ENCODE peak calls at places on chromosomes 4 and X, in four cellular contexts. One of them, this sample, is unnamed.

GRCh38 chrX:53324085-53324484 is 42.7 kb upstream of the IQSEC2 start:
- DNase-seq in stomach: no peak
- DNase-seq in IMR-90: no peak
- DNase-seq in heart left ventricle: no peak
- DNase-seq in this sample: no peak

GRCh38 chr4:163378661-163379060 is 35.0 kb downstream of the NPY5R start:
- DNase-seq in stomach: no peak
- DNase-seq in IMR-90: no peak
- DNase-seq in heart left ventricle: no peak
- DNase-seq in this sample: no peak

GRCh38 chr4:4659871-4660651 is 118.2 kb upstream of the STX18 start:
- DNase-seq in stomach: no peak
- DNase-seq in heart left ventricle: no peak
- DNase-seq in IMR-90: peak
- DNase-seq in this sample: peak

GRCh38 chr4:107616838-107617389 is 103.1 kb downstream of the PAPSS1 start:
- DNase-seq in stomach: no peak
- DNase-seq in IMR-90: peak
- DNase-seq in heart left ventricle: no peak
- DNase-seq in this sample: no peak

GRCh38 chr4:141643557-141643956 is 7.2 kb downstream of the IL15 start:
- DNase-seq in heart left ventricle: no peak
- DNase-seq in stomach: no peak
- DNase-seq in IMR-90: peak
- DNase-seq in this sample: no peak

GRCh38 chr4:88280228-88280795 is 4.0 kb downstream of the PPM1K start:
- DNase-seq in heart left ventricle: no peak
- DNase-seq in stomach: no peak
- DNase-seq in IMR-90: no peak
- DNase-seq in this sample: no peak

GRCh38 chr4:48341776-48342558 is 638 bp downstream of the SLAIN2 start:
- DNase-seq in IMR-90: peak
- DNase-seq in heart left ventricle: peak
- DNase-seq in stomach: peak
- DNase-seq in this sample: peak

GRCh38 chr4:7546809-7547367 is 112.2 kb upstream of the PSAPL1 start:
- DNase-seq in IMR-90: peak
- DNase-seq in stomach: no peak
- DNase-seq in heart left ventricle: no peak
- DNase-seq in this sample: no peak

GRCh38 chr4:96166806-96167205 is 326.9 kb downstream of the PDHA2 start:
- DNase-seq in IMR-90: no peak
- DNase-seq in heart left ventricle: no peak
- DNase-seq in stomach: no peak
- DNase-seq in this sample: no peak

GRCh38 chr4:129140521-129140920 is 44.6 kb downstream of the C4orf33 start:
- DNase-seq in IMR-90: no peak
- DNase-seq in heart left ventricle: no peak
- DNase-seq in stomach: no peak
- DNase-seq in this sample: no peak

GRCh38 chr4:176150283-176150682 is 45.1 kb downstream of the SPATA4 start:
- DNase-seq in heart left ventricle: no peak
- DNase-seq in IMR-90: peak
- DNase-seq in stomach: no peak
- DNase-seq in this sample: peak

GRCh38 chrX:119698835-119699234 is 5.9 kb upstream of the SEPTIN6 start:
- DNase-seq in heart left ventricle: no peak
- DNase-seq in IMR-90: peak
- DNase-seq in stomach: no peak
- DNase-seq in this sample: peak

GRCh38 chr4:75505630-75506029 is 8.6 kb downstream of the RCHY1 start:
- DNase-seq in stomach: no peak
- DNase-seq in heart left ventricle: no peak
- DNase-seq in IMR-90: no peak
- DNase-seq in this sample: no peak

GRCh38 chrX:12771445-12772069 is 19.7 kb upstream of the PRPS2 start:
- DNase-seq in stomach: peak
- DNase-seq in heart left ventricle: peak
- DNase-seq in IMR-90: peak
- DNase-seq in this sample: peak

GRCh38 chrX:135308345-135308855 is 880 bp upstream of the ETDC start:
- DNase-seq in heart left ventricle: no peak
- DNase-seq in stomach: no peak
- DNase-seq in IMR-90: no peak
- DNase-seq in this sample: no peak

GRCh38 chr4:709348-709747 is 3.7 kb downstream of the PCGF3 start:
- DNase-seq in stomach: no peak
- DNase-seq in heart left ventricle: no peak
- DNase-seq in IMR-90: no peak
- DNase-seq in this sample: no peak

GRCh38 chr4:74548561-74548960 is 103.6 kb downstream of the AREG start:
- DNase-seq in IMR-90: no peak
- DNase-seq in stomach: no peak
- DNase-seq in heart left ventricle: no peak
- DNase-seq in this sample: no peak

GRCh38 chr4:102678695-102679335 is 82.0 kb downstream of the MANBA start:
- DNase-seq in IMR-90: no peak
- DNase-seq in heart left ventricle: no peak
- DNase-seq in stomach: no peak
- DNase-seq in this sample: no peak

GRCh38 chrX:17521871-17522693 is 147.1 kb downstream of the NHS start:
- DNase-seq in stomach: no peak
- DNase-seq in heart left ventricle: no peak
- DNase-seq in IMR-90: peak
- DNase-seq in this sample: no peak

GRCh38 chrX:275476-275966 is 5.7 kb upstream of the PLCXD1 start:
- DNase-seq in IMR-90: no peak
- DNase-seq in stomach: no peak
- DNase-seq in heart left ventricle: no peak
- DNase-seq in this sample: no peak

GRCh38 chrX:15207384-15207783 is 62.5 kb downstream of the ASB9 start:
- DNase-seq in heart left ventricle: no peak
- DNase-seq in IMR-90: no peak
- DNase-seq in stomach: no peak
- DNase-seq in this sample: no peak

GRCh38 chr4:96154676-96155075 is 314.8 kb downstream of the PDHA2 start:
- DNase-seq in IMR-90: no peak
- DNase-seq in heart left ventricle: no peak
- DNase-seq in stomach: no peak
- DNase-seq in this sample: no peak

GRCh38 chr4:123455360-123455759 is 58.8 kb downstream of the SPRY1 start:
- DNase-seq in IMR-90: no peak
- DNase-seq in heart left ventricle: no peak
- DNase-seq in stomach: no peak
- DNase-seq in this sample: no peak

GRCh38 chr4:118888666-118889312 is at the start of gene SYNPO2:
- DNase-seq in heart left ventricle: peak
- DNase-seq in IMR-90: peak
- DNase-seq in stomach: peak
- DNase-seq in this sample: peak
- TF ChIP-seq POLR2A in heart left ventricle: no peak
- TF ChIP-seq POLR2A in IMR-90: peak
- TF ChIP-seq POLR2A in stomach: no peak
- TF ChIP-seq POLR2A in this sample: peak

GRCh38 chr4:101020956-101021355 is 326.4 kb downstream of the PPP3CA start:
- DNase-seq in heart left ventricle: no peak
- DNase-seq in IMR-90: peak
- DNase-seq in stomach: no peak
- DNase-seq in this sample: peak
- TF ChIP-seq POLR2A in heart left ventricle: no peak
- TF ChIP-seq POLR2A in IMR-90: no peak
- TF ChIP-seq POLR2A in stomach: no peak
- TF ChIP-seq POLR2A in this sample: no peak

DNA sequence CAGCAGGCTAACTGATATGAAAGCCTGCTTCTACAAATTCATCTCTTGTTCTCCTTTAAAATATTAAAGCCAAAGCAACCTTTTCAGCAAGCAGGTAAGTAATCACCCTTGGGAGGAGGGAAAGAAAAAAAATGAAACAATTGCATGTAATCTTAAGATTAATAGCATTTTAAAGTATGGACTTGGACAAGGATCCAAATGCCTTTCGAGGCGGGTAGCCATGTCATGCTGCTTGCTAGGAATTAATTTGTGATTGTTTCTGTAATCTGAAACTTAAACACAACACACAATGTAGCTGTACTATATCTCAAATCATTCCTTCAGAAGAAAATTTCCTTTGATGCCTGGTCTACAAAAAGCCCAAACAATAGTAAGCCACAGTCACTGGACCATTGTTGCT is 112.3 kb upstream of the CBR4 start:
- DNase-seq in heart left ventricle: no peak
- DNase-seq in IMR-90: no peak
- DNase-seq in stomach: no peak
- DNase-seq in this sample: no peak
- TF ChIP-seq POLR2A in heart left ventricle: no peak
- TF ChIP-seq POLR2A in IMR-90: no peak
- TF ChIP-seq POLR2A in stomach: no peak
- TF ChIP-seq POLR2A in this sample: no peak

DNA sequence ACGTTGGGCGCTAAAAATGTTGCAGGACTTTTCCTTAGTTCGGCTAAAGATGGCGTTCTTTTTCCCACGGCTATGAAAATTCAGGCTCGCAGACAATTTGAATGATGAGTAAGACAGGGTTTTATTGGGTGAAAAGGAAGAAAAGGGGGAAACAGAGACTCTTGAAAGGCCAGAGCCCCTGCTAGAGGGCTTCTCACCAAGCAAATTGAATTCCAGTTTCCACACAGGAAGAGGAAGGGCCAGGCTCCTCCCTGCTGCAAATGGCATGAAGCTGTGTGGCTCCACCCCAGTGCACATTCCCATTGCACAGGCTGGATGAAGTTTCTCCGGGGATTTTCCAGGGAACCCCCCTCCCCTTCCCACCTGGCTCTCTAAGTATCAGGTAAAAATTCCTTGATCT is 210.9 kb downstream of the KLHL4 start:
- DNase-seq in IMR-90: no peak
- DNase-seq in stomach: no peak
- DNase-seq in heart left ventricle: no peak
- DNase-seq in this sample: no peak
- TF ChIP-seq POLR2A in IMR-90: no peak
- TF ChIP-seq POLR2A in stomach: no peak
- TF ChIP-seq POLR2A in heart left ventricle: no peak
- TF ChIP-seq POLR2A in this sample: no peak

GRCh38 chr4:2964077-2964471 is 703 bp downstream of the GRK4 start:
- DNase-seq in heart left ventricle: no peak
- DNase-seq in stomach: no peak
- DNase-seq in IMR-90: no peak
- DNase-seq in this sample: peak

GRCh38 chr4:2963185-2964076 is at the start of the genes GRK4 and NOP14:
- DNase-seq in IMR-90: peak
- DNase-seq in heart left ventricle: peak
- DNase-seq in stomach: peak
- DNase-seq in this sample: peak

GRCh38 chr4:2962099-2962455 is 1.1 kb downstream of the NOP14 start:
- DNase-seq in stomach: no peak
- DNase-seq in IMR-90: no peak
- DNase-seq in heart left ventricle: no peak
- DNase-seq in this sample: peak

GRCh38 chr4:2962614-2963184 is 507 bp downstream of the NOP14 start:
- DNase-seq in heart left ventricle: no peak
- DNase-seq in IMR-90: peak
- DNase-seq in stomach: peak
- DNase-seq in this sample: peak

GRCh38 chr4:2961411-2962098 is 1.7 kb downstream of the NOP14 start:
- DNase-seq in IMR-90: no peak
- DNase-seq in heart left ventricle: no peak
- DNase-seq in stomach: no peak
- DNase-seq in this sample: peak
- TF ChIP-seq POLR2A in IMR-90: no peak
- TF ChIP-seq POLR2A in heart left ventricle: no peak
- TF ChIP-seq POLR2A in stomach: no peak
- TF ChIP-seq POLR2A in this sample: no peak

This sample was measured in NB4.